ENCODE peak calls at places on chromosomes 2 and 18, in six cellular contexts. W, K, T, E, G and Z are unnamed samples. For H3K9me3, the result is how much of the 10 kb centered on the place peaks cover.

GRCh38 chr2:26652361-26653041 is 11.3 kb upstream of the CIB4 start:
- DNase-seq in G (peak), T (no peak), K (peak), E (no peak), W (no peak), Z (no peak)

GRCh38 chr18:33440384-33441043 is at the start of gene CCDC178:
- DNase-seq in K (peak), W (no peak), T (no peak), G (peak), E (no peak), Z (no peak)

GRCh38 chr2:170090229-170090628 is 87.7 kb upstream of the MYO3B start:
- DNase-seq in T (no peak), W (no peak), K (no peak), G (no peak), E (no peak), Z (no peak)

GRCh38 chr2:3192920-3193319 is 184.7 kb downstream of the EIPR1 start:
- DNase-seq in T (peak), E (no peak), G (no peak), W (no peak), K (no peak), Z (no peak)

GRCh38 chr18:28411806-28412205 is 234.9 kb upstream of the CDH2 start:
- DNase-seq in K (no peak), W (no peak), G (no peak), T (peak), E (no peak), Z (no peak)

GRCh38 chr2:176096243-176096985 is 3.2 kb upstream of the HOXD12 start:
- DNase-seq in W (no peak), E (peak), G (no peak), T (no peak), K (no peak), Z (no peak)

GRCh38 chr2:23385351-23385747 is 370 bp downstream of the KLHL29 start:
- DNase-seq in W (no peak), G (peak), T (peak), E (no peak), K (peak), Z (no peak)

GRCh38 chr2:32960647-32961403 is 14.1 kb downstream of the LTBP1 start:
- DNase-seq in G (no peak), W (no peak), T (no peak), K (no peak), E (no peak), Z (no peak)

GRCh38 chr2:132037527-132038178 is 124.1 kb downstream of the ANKRD30BL start:
- DNase-seq in K (no peak), E (no peak), G (peak), W (no peak), T (peak), Z (no peak)

GRCh38 chr2:166841679-166842078 is 46.6 kb upstream of the XIRP2 start:
- DNase-seq in E (no peak), K (no peak), G (no peak), W (no peak), T (no peak), Z (no peak)

GRCh38 chr18:394276-394996 is 106.1 kb downstream of the COLEC12 start:
- DNase-seq in G (no peak), K (no peak), T (no peak), W (no peak), E (no peak), Z (no peak)

GRCh38 chr18:80246656-80247402 is 485 bp downstream of the PARD6G start:
- DNase-seq in T (no peak), W (no peak), E (peak), G (peak), K (no peak), Z (no peak)

GRCh38 chr2:85503611-85504433 is 35.1 kb upstream of the MAT2A start:
- DNase-seq in K (no peak), G (no peak), W (no peak), T (no peak), E (no peak), Z (no peak)

GRCh38 chr2:68469935-68470334 is 2.5 kb downstream of the APLF start:
- DNase-seq in K (no peak), E (no peak), W (no peak), G (no peak), T (no peak), Z (no peak)

GRCh38 chr2:231185050-231185725 is 13.2 kb upstream of the ARMC9 start:
- DNase-seq in E (no peak), W (no peak), G (no peak), K (no peak), T (peak), Z (no peak)

GRCh38 chr2:233811732-233812131 is 33.6 kb downstream of the MROH2A start:
- DNase-seq in K (no peak), W (no peak), E (no peak), G (peak), T (peak), Z (no peak)

GRCh38 chr2:226583715-226584114 is 215.9 kb downstream of the IRS1 start:
- DNase-seq in T (no peak), G (no peak), E (no peak), W (peak), K (no peak), Z (no peak)

GRCh38 chr2:165630276-165630675 is 160.8 kb downstream of the CSRNP3 start:
- DNase-seq in E (no peak), W (no peak), T (no peak), K (no peak), G (no peak), Z (no peak)

GRCh38 chr18:42176599-42176998 is 221.6 kb downstream of the PIK3C3 start:
- DNase-seq in W (no peak), K (no peak), T (no peak), G (no peak), E (no peak), Z (no peak)

GRCh38 chr2:26720322-26721166 is 28.0 kb downstream of the KCNK3 start:
- DNase-seq in K (peak), G (peak), W (no peak), E (no peak), T (peak), Z (no peak)

GRCh38 chr2:42102606-42103450 is 55.0 kb downstream of the PKDCC start:
- DNase-seq in E (no peak), W (no peak), T (peak), G (peak), K (peak), Z (peak)

GRCh38 chr2:33214436-33214835 is 262.0 kb upstream of the RASGRP3 start:
- DNase-seq in G (no peak), T (no peak), E (no peak), K (no peak), W (no peak), Z (no peak)

GRCh38 chr2:16747706-16748105 is 82.1 kb upstream of the CYRIA start:
- DNase-seq in T (no peak), W (no peak), E (no peak), G (no peak), K (no peak), Z (no peak)

GRCh38 chr18:76558881-76559667 is 64.0 kb upstream of the ZNF516 start:
- DNase-seq in G (peak), T (no peak), K (peak), W (no peak), E (no peak), Z (no peak)

GRCh38 chr18:28588884-28589549 is 412.1 kb upstream of the CDH2 start:
- DNase-seq in T (no peak), E (no peak), W (no peak), K (no peak), G (no peak), Z (no peak)

GRCh38 chr18:36786686-36787085 is 42.1 kb downstream of the TPGS2 start:
- DNase-seq in K (peak), T (peak), E (no peak), W (no peak), G (peak), Z (no peak)

GRCh38 chr2:212618636-212619035 is 80.0 kb upstream of the ERBB4 start:
- DNase-seq in K (no peak), G (no peak), W (no peak), T (no peak), E (no peak), Z (no peak)

GRCh38 chr2:120053891-120054290 is 41.0 kb downstream of the EPB41L5 start:
- DNase-seq in W (no peak), G (no peak), K (no peak), T (no peak), E (no peak), Z (no peak)

GRCh38 chr2:60536716-60537115 is 16.7 kb downstream of the BCL11A start:
- DNase-seq in W (no peak), E (no peak), T (no peak), K (no peak), G (no peak), Z (no peak)

GRCh38 chr2:54084600-54084999 is 30.8 kb upstream of the ACYP2 start:
- DNase-seq in E (no peak), T (no peak), K (no peak), W (no peak), G (no peak), Z (no peak)

GRCh38 chr2:239826376-239826775 is 198.8 kb downstream of the NDUFA10 start:
- DNase-seq in G (peak), E (no peak), K (no peak), T (peak), W (no peak), Z (no peak)

GRCh38 chr2:119545754-119546445 is 1.7 kb downstream of the CFAP221 start:
- DNase-seq in E (no peak), W (no peak), K (no peak), T (no peak), G (no peak), Z (no peak)

GRCh38 chr18:9613550-9614400 is 584 bp downstream of the PPP4R1 start:
- DNase-seq in E (peak), K (peak), W (no peak), G (peak), T (peak), Z (peak)

GRCh38 chr18:35817604-35818352 is 154.7 kb upstream of the RMP24 start:
- DNase-seq in E (no peak), K (no peak), T (no peak), W (no peak), G (no peak), Z (no peak)

GRCh38 chr2:120424274-120424796 is 78.4 kb downstream of the INHBB start:
- DNase-seq in W (no peak), K (no peak), G (peak), T (no peak), E (no peak), Z (no peak)

GRCh38 chr2:172481507-172482262 is 54.3 kb downstream of the ITGA6 start:
- DNase-seq in W (no peak), T (no peak), K (no peak), E (no peak), G (no peak), Z (no peak)

GRCh38 chr2:30261695-30262211 is 30.4 kb downstream of the LBH start:
- DNase-seq in T (no peak), W (no peak), E (no peak), G (no peak), K (no peak), Z (no peak)

DNA sequence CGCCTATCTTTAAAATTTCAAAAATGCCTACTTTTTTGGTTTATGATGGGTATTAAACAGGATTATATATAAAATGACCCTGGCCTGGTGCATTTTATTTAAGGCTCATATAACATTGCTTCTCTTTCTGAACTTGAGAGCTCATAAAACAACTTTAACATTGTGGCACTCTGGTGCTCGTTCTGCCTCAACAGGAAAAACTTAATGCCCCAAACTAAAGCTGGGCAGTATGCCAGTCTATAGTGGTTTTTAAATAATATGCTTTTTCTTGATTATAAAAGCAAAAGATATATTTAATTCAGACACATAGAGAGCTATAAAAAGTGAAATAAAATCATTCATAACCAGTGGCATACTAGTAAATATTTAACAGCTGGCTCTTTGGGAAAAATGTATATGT is 269.3 kb upstream of the GULP1 start:
- DNase-seq in E (no peak), K (no peak), W (no peak), T (no peak), G (no peak), Z (no peak)
- H3K9me3 ChIP-seq in E (under half), K (under half), W (under half), T (under half), G (under half), Z (under half)

DNA sequence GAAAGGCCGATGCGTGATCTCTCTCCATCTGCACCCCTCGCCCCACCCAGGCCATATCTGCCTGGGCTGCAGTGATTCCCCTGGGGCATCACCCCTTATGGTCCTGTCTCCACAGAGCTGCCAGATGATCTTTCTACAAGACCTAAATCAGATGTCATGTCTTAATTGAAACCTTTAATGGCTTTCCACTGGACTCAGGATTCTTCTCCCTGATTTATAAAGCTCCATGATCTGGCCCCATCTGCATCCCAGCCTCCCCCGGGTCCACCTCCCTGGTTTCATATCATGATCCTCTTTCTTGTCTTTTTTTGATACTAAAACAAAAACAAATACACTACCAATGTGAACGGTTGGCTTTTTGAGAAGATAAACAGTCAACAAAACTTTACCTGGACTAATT is 132.4 kb upstream of the SNTG2 start:
- DNase-seq in W (no peak), K (no peak), E (no peak), G (no peak), T (no peak), Z (no peak)
- H3K9me3 ChIP-seq in W (under half), K (under half), E (under half), G (under half), T (under half), Z (under half)

GRCh38 chr2:80670763-80671162 is 366.2 kb upstream of the LRRTM1 start:
- DNase-seq in K (no peak), T (no peak), E (no peak), G (no peak), W (no peak), Z (no peak)
- H3K9me3 ChIP-seq in K (under half), T (under half), E (under half), G (under half), W (under half), Z (under half)

DNA sequence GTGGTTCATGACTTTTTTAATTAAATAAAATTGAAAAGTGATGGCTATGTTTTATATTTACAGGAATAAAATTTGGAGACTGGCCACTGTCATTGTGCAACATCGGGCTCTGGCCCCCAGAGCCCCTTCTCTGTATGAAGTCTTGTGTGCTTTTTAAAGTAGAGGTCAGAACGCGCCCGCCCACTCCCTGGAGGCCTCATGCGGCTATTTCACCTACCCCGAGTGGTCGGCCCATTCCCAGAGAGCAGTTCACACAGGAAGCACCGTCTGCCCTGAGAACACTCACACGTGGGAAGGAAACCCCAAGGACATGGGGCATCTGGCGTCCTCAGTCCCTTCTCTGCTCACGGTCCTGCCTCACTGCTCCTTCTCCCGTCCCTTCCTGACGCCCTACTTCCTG is 296.9 kb upstream of the SALL3 start:
- DNase-seq in W (no peak), T (no peak), K (no peak), E (no peak), G (no peak), Z (no peak)
- H3K9me3 ChIP-seq in W (under half), T (under half), K (under half), E (under half), G (under half), Z (under half)

DNA sequence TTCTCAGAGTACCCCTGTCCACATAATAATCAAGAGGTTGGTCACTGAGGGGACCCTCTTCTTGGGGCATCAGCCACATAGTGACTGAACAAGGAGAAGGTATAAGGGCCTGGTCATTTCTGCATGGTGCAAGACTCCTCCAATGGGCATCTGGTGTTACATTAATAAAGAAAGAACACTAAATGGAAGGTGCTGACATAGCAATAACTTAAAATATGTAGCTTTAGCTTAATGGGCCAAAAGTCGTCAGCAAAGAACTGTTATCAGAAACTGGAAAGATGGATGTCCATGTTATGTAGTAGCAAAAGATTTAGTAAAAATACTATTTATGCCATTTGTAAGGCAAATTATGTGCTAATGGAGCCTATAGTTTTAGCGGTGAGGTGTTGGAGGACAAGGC is 916.5 kb upstream of the SOX11 start:
- DNase-seq in K (no peak), W (no peak), T (no peak), G (no peak), E (no peak), Z (no peak)
- H3K9me3 ChIP-seq in K (under half), W (under half), T (under half), G (under half), E (under half), Z (under half)

GRCh38 chr2:7752291-7752690 is 835.1 kb downstream of the RNF144A start:
- DNase-seq in T (no peak), K (no peak), W (no peak), G (no peak), E (no peak), Z (no peak)

GRCh38 chr2:7753777-7754176 is 836.6 kb downstream of the RNF144A start:
- DNase-seq in G (no peak), W (no peak), T (no peak), E (no peak), K (no peak), Z (no peak)

GRCh38 chr2:7759898-7760297 is 842.7 kb downstream of the RNF144A start:
- DNase-seq in K (no peak), T (no peak), G (no peak), E (no peak), W (no peak), Z (no peak)

DNA sequence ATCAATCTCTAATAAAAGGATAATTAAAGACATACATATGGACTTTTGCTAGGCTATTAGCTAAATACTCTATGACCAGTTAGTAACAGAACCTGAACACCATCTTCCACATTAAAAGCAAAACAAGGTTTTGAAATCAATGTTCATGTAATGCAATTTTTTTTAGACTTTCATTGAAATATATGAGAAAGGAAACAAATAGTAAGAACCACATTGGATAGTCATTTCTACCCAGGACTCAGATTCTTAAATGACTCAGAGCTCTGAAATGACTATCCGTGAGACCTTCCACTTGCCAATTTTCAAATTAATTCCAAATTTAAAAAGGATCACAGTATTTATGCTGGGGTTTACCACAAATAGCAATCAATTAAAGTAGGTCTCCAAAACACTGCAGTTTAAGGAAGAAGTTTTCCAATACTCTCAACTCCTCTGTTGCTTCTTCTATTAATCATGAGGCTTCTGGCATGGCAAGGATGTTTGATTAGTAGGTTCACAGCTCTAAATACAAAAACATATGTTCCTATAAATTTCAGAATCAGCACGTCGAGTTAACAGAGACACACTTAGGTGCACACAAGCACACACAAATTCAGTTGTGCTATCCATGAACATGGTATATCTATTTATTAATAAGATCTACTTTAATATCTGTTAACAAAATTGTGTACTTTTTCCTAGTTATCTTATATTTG is 841.0 kb downstream of the RNF144A start:
- DNase-seq in K (no peak), E (no peak), G (no peak), W (no peak), T (no peak), Z (no peak)
- H3K9me3 ChIP-seq in K (under half), E (under half), G (under half), W (under half), T (under half), Z (under half)

GRCh38 chr2:95004702-95005101 is 20.8 kb upstream of the MAL start:
- DNase-seq in T (no peak), K (no peak), E (peak), W (no peak), G (peak), Z (no peak)
- H3K9me3 ChIP-seq in T (under half), K (under half), E (under half), W (under half), G (under half), Z (under half)

GRCh38 chr2:76311713-76312112 is 601.0 kb upstream of the GCFC2 start:
- DNase-seq in E (no peak), T (no peak), G (no peak), W (no peak), K (no peak), Z (no peak)
- H3K9me3 ChIP-seq in E (under half), T (under half), G (under half), W (under half), K (under half), Z (under half)